ENCODE peak calls at places on chromosomes 16 and 17, in nine cellular contexts. One of them, this sample, is unnamed.

GRCh38 chr17:57115916-57116315 is 30.9 kb downstream of the AKAP1 start:
- DNase-seq in right atrium auricular region: no peak
- DNase-seq in tibial nerve: no peak
- DNase-seq in neural progenitor cell: no peak
- DNase-seq in cardiac muscle cell: no peak
- DNase-seq in tibial artery: no peak
- DNase-seq in transverse colon: no peak
- DNase-seq in ovary: no peak
- DNase-seq in left ventricle myocardium inferior: no peak
- DNase-seq in this sample: no peak

GRCh38 chr17:4054446-4054845 is 88.4 kb downstream of the ZZEF1 start:
- DNase-seq in left ventricle myocardium inferior: no peak
- DNase-seq in right atrium auricular region: no peak
- DNase-seq in cardiac muscle cell: no peak
- DNase-seq in tibial artery: no peak
- DNase-seq in transverse colon: no peak
- DNase-seq in ovary: no peak
- DNase-seq in tibial nerve: no peak
- DNase-seq in neural progenitor cell: no peak
- DNase-seq in this sample: no peak

GRCh38 chr16:15644306-15644961 is 1.5 kb upstream of the MARF1 start:
- DNase-seq in neural progenitor cell: peak; percentile 42
- DNase-seq in left ventricle myocardium inferior: no peak
- DNase-seq in ovary: no peak
- DNase-seq in transverse colon: peak; percentile 38
- DNase-seq in tibial artery: no peak
- DNase-seq in right atrium auricular region: no peak
- DNase-seq in cardiac muscle cell: no peak
- DNase-seq in tibial nerve: no peak
- DNase-seq in this sample: no peak

GRCh38 chr17:45440161-45440859 is 7.6 kb upstream of the ARHGAP27 start:
- DNase-seq in cardiac muscle cell: no peak
- DNase-seq in transverse colon: no peak
- DNase-seq in right atrium auricular region: no peak
- DNase-seq in tibial nerve: no peak
- DNase-seq in left ventricle myocardium inferior: no peak
- DNase-seq in tibial artery: peak; percentile 44
- DNase-seq in neural progenitor cell: no peak
- DNase-seq in ovary: no peak
- DNase-seq in this sample: no peak

GRCh38 chr16:10078541-10078949 is 103.7 kb downstream of the GRIN2A start:
- DNase-seq in tibial nerve: no peak
- DNase-seq in left ventricle myocardium inferior: no peak
- DNase-seq in ovary: no peak
- DNase-seq in neural progenitor cell: peak; percentile 71
- DNase-seq in right atrium auricular region: no peak
- DNase-seq in tibial artery: no peak
- DNase-seq in transverse colon: no peak
- DNase-seq in cardiac muscle cell: no peak
- DNase-seq in this sample: no peak

GRCh38 chr17:66152756-66153155 is 39.2 kb downstream of the CEP112 start:
- DNase-seq in transverse colon: no peak
- DNase-seq in left ventricle myocardium inferior: no peak
- DNase-seq in right atrium auricular region: no peak
- DNase-seq in tibial nerve: no peak
- DNase-seq in neural progenitor cell: no peak
- DNase-seq in tibial artery: no peak
- DNase-seq in ovary: no peak
- DNase-seq in cardiac muscle cell: no peak
- DNase-seq in this sample: no peak

GRCh38 chr17:2830678-2831077 is 34.4 kb downstream of the RAP1GAP2 start:
- DNase-seq in left ventricle myocardium inferior: no peak
- DNase-seq in right atrium auricular region: no peak
- DNase-seq in ovary: no peak
- DNase-seq in transverse colon: no peak
- DNase-seq in neural progenitor cell: no peak
- DNase-seq in tibial nerve: no peak
- DNase-seq in cardiac muscle cell: no peak
- DNase-seq in tibial artery: no peak
- DNase-seq in this sample: no peak

GRCh38 chr17:76199466-76199865 is 40.8 kb downstream of the RNF157 start:
- DNase-seq in tibial artery: no peak
- DNase-seq in tibial nerve: no peak
- DNase-seq in left ventricle myocardium inferior: no peak
- DNase-seq in transverse colon: no peak
- DNase-seq in cardiac muscle cell: no peak
- DNase-seq in neural progenitor cell: no peak
- DNase-seq in right atrium auricular region: no peak
- DNase-seq in ovary: no peak
- DNase-seq in this sample: no peak

GRCh38 chr17:78689029-78689428 is 93.0 kb downstream of the CYTH1 start:
- DNase-seq in tibial nerve: no peak
- DNase-seq in cardiac muscle cell: no peak
- DNase-seq in right atrium auricular region: no peak
- DNase-seq in neural progenitor cell: no peak
- DNase-seq in left ventricle myocardium inferior: no peak
- DNase-seq in transverse colon: no peak
- DNase-seq in ovary: no peak
- DNase-seq in tibial artery: no peak
- DNase-seq in this sample: no peak

DNA sequence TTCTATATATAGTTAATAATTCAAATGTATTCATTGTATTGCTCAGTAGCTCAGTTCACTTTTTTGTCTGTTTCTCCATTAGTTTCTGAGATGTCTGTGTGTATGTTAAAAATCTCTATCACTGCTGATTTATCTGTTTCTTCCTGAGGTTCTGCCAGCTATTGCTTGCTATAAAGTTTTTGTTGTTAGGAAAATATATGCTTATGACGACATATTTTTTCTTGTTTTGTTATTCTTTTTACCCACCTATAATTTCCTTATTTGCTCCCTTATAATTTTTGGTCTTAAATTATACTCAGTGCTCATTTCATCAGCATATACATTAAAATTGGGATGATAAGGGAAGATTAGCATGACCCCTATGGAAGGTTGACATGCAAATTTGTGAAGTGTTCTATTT is 200.6 kb downstream of the GSG1L start:
- DNase-seq in transverse colon: no peak
- DNase-seq in neural progenitor cell: no peak
- DNase-seq in tibial nerve: no peak
- DNase-seq in left ventricle myocardium inferior: no peak
- DNase-seq in right atrium auricular region: no peak
- DNase-seq in ovary: no peak
- DNase-seq in cardiac muscle cell: no peak
- DNase-seq in tibial artery: no peak
- DNase-seq in this sample: no peak
- TF ChIP-seq CTCF in transverse colon: no peak
- TF ChIP-seq CTCF in neural progenitor cell: no peak
- TF ChIP-seq CTCF in tibial nerve: no peak
- TF ChIP-seq CTCF in left ventricle myocardium inferior: no peak
- TF ChIP-seq CTCF in right atrium auricular region: no peak
- TF ChIP-seq CTCF in ovary: no peak
- TF ChIP-seq CTCF in cardiac muscle cell: no peak
- TF ChIP-seq CTCF in tibial artery: no peak
- TF ChIP-seq CTCF in this sample: no peak

DNA sequence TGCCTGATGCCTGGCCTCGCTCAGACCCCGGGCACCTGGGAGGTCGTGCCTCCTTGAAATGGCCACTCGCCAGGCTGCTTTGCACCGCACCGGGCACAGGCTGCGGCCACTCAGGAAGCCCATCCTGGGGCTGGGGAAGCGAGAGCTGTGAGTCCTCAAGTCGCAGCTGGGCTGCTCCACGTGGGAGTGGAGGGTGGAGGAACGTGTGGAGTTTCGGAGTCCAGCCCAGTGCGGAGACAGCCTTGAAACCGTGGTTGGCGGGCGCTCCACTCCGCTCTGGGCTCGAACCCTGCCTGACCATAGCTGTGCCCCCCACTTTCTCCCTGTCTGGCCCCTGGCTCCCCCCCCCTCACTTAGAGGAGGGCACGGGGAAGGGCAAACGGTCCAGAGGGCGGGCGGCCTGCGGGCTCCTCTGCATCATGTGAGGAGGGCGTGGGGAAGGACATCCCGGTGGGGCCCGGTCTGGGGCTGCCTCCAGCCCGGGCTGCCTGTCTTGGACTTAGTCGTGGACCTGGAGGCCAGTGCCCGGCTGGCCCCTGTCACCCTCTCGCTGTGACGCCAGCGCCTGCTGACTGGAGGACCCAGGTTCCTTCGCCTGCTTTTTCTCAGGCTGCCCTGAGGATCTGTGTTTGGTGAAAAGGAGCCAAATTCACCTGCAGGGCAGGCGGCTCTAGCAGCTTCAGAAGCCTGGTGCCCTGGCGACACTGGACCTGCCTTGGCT is 2.5 kb downstream of the UBE2I start:
- DNase-seq in neural progenitor cell: no peak
- DNase-seq in cardiac muscle cell: no peak
- DNase-seq in left ventricle myocardium inferior: peak; percentile 54
- DNase-seq in transverse colon: no peak
- DNase-seq in right atrium auricular region: no peak
- DNase-seq in ovary: no peak
- DNase-seq in tibial artery: no peak
- DNase-seq in tibial nerve: no peak
- DNase-seq in this sample: no peak
- H3K4me3 ChIP-seq in neural progenitor cell: peak overlapping the region; percentile 100
- H3K4me3 ChIP-seq in cardiac muscle cell: peak overlapping the region; percentile 92
- H3K4me3 ChIP-seq in left ventricle myocardium inferior: peak overlapping the region; percentile 95
- H3K4me3 ChIP-seq in transverse colon: no peak overlapping the region
- H3K4me3 ChIP-seq in right atrium auricular region: no peak overlapping the region
- H3K4me3 ChIP-seq in ovary: peak overlapping the region; percentile 76
- H3K4me3 ChIP-seq in tibial artery: peak overlapping the region; percentile 74
- H3K4me3 ChIP-seq in tibial nerve: peak overlapping the region; percentile 78
- H3K4me3 ChIP-seq in this sample: peak overlapping the region; percentile 96

GRCh38 chr17:48504953-48505352 is 25.9 kb downstream of the HOXB1 start:
- DNase-seq in tibial nerve: no peak
- DNase-seq in cardiac muscle cell: no peak
- DNase-seq in right atrium auricular region: no peak
- DNase-seq in neural progenitor cell: no peak
- DNase-seq in ovary: no peak
- DNase-seq in transverse colon: no peak
- DNase-seq in left ventricle myocardium inferior: no peak
- DNase-seq in tibial artery: no peak
- DNase-seq in this sample: no peak

GRCh38 chr17:48502312-48502711 is 28.5 kb downstream of the HOXB1 start:
- DNase-seq in neural progenitor cell: no peak
- DNase-seq in right atrium auricular region: no peak
- DNase-seq in cardiac muscle cell: no peak
- DNase-seq in transverse colon: no peak
- DNase-seq in left ventricle myocardium inferior: no peak
- DNase-seq in tibial nerve: no peak
- DNase-seq in tibial artery: no peak
- DNase-seq in ovary: no peak
- DNase-seq in this sample: no peak

GRCh38 chr17:48500435-48501426 is 30.1 kb downstream of the HOXB1 start:
- DNase-seq in left ventricle myocardium inferior: no peak
- DNase-seq in tibial artery: no peak
- DNase-seq in right atrium auricular region: no peak
- DNase-seq in ovary: no peak
- DNase-seq in tibial nerve: no peak
- DNase-seq in neural progenitor cell: no peak
- DNase-seq in transverse colon: peak; percentile 35
- DNase-seq in cardiac muscle cell: peak; percentile 95
- DNase-seq in this sample: no peak

GRCh38 chr17:48503747-48504146 is 27.1 kb downstream of the HOXB1 start:
- DNase-seq in tibial nerve: no peak
- DNase-seq in tibial artery: no peak
- DNase-seq in cardiac muscle cell: peak; percentile 95
- DNase-seq in transverse colon: no peak
- DNase-seq in neural progenitor cell: no peak
- DNase-seq in ovary: no peak
- DNase-seq in right atrium auricular region: no peak
- DNase-seq in left ventricle myocardium inferior: no peak
- DNase-seq in this sample: no peak

DNA sequence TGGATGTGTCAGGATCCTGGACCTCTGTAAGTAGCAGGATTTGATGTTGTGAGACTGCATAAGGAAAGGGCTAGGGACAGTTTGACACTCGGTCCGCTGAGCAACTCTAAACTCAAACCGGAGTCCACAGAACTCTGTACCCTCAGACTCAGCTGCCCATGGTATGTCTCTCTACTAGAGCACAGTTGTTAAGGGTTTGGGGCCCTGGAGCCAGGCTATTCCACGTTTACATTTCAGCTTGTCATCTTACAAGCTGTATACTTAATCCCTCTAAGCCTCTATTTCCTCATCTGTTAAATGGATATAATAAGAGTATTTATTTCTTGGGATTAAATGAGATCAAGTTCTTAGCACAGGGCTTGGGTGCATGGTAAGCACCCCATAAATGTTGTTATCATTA is 27.9 kb downstream of the HOXB1 start:
- DNase-seq in cardiac muscle cell: peak; percentile 35
- DNase-seq in left ventricle myocardium inferior: no peak
- DNase-seq in neural progenitor cell: no peak
- DNase-seq in tibial nerve: no peak
- DNase-seq in right atrium auricular region: no peak
- DNase-seq in transverse colon: no peak
- DNase-seq in ovary: no peak
- DNase-seq in tibial artery: no peak
- DNase-seq in this sample: no peak
- H3K27me3 ChIP-seq in cardiac muscle cell: no peaks in the 10 kb centered on the region
- H3K27me3 ChIP-seq in left ventricle myocardium inferior: peaks cover 94% of the 10 kb centered on the region
- H3K27me3 ChIP-seq in neural progenitor cell: peaks cover 100% of the 10 kb centered on the region
- H3K27me3 ChIP-seq in tibial nerve: no peaks in the 10 kb centered on the region
- H3K27me3 ChIP-seq in right atrium auricular region: no peaks in the 10 kb centered on the region
- H3K27me3 ChIP-seq in transverse colon: no peaks in the 10 kb centered on the region
- H3K27me3 ChIP-seq in ovary: no peaks in the 10 kb centered on the region
- H3K27me3 ChIP-seq in tibial artery: no peaks in the 10 kb centered on the region
- H3K27me3 ChIP-seq in this sample: no peaks in the 10 kb centered on the region

GRCh38 chr16:30986129-30986991 is 1.4 kb downstream of the HSD3B7 start:
- DNase-seq in transverse colon: no peak
- DNase-seq in ovary: no peak
- DNase-seq in left ventricle myocardium inferior: no peak
- DNase-seq in neural progenitor cell: no peak
- DNase-seq in right atrium auricular region: no peak
- DNase-seq in tibial artery: no peak
- DNase-seq in cardiac muscle cell: no peak
- DNase-seq in tibial nerve: no peak
- DNase-seq in this sample: no peak

GRCh38 chr16:30985401-30986128 is 558 bp downstream of the HSD3B7 start:
- DNase-seq in ovary: peak; percentile 46
- DNase-seq in tibial nerve: no peak
- DNase-seq in cardiac muscle cell: peak; percentile 43
- DNase-seq in left ventricle myocardium inferior: no peak
- DNase-seq in neural progenitor cell: peak; percentile 62
- DNase-seq in transverse colon: peak; percentile 82
- DNase-seq in right atrium auricular region: peak; percentile 69
- DNase-seq in tibial artery: no peak
- DNase-seq in this sample: no peak

GRCh38 chr16:30983289-30983889 is 1.6 kb upstream of the HSD3B7 start:
- DNase-seq in right atrium auricular region: no peak
- DNase-seq in left ventricle myocardium inferior: no peak
- DNase-seq in neural progenitor cell: no peak
- DNase-seq in cardiac muscle cell: no peak
- DNase-seq in ovary: no peak
- DNase-seq in tibial artery: no peak
- DNase-seq in transverse colon: no peak
- DNase-seq in tibial nerve: no peak
- DNase-seq in this sample: no peak

GRCh38 chr16:30983898-30984610 is 953 bp upstream of the HSD3B7 start:
- DNase-seq in left ventricle myocardium inferior: no peak
- DNase-seq in tibial artery: no peak
- DNase-seq in right atrium auricular region: no peak
- DNase-seq in transverse colon: no peak
- DNase-seq in cardiac muscle cell: no peak
- DNase-seq in tibial nerve: no peak
- DNase-seq in neural progenitor cell: no peak
- DNase-seq in ovary: no peak
- DNase-seq in this sample: no peak

GRCh38 chr16:30984669-30985400 is at the start of gene HSD3B7:
- DNase-seq in tibial nerve: peak; percentile 95
- DNase-seq in tibial artery: peak; percentile 93
- DNase-seq in transverse colon: peak; percentile 93
- DNase-seq in right atrium auricular region: peak; percentile 91
- DNase-seq in cardiac muscle cell: peak; percentile 88
- DNase-seq in neural progenitor cell: peak; percentile 90
- DNase-seq in left ventricle myocardium inferior: peak; percentile 88
- DNase-seq in ovary: peak; percentile 93
- DNase-seq in this sample: peak; percentile 72
- TF ChIP-seq CTCF in tibial nerve: peak; percentile 97
- TF ChIP-seq CTCF in tibial artery: peak; percentile 92
- TF ChIP-seq CTCF in transverse colon: peak; percentile 92
- TF ChIP-seq CTCF in right atrium auricular region: peak; percentile 88
- TF ChIP-seq CTCF in cardiac muscle cell: peak; percentile 91
- TF ChIP-seq CTCF in neural progenitor cell: peak; percentile 85
- TF ChIP-seq CTCF in left ventricle myocardium inferior: peak; percentile 95
- TF ChIP-seq CTCF in ovary: peak; percentile 97
- TF ChIP-seq CTCF in this sample: peak; percentile 94

This sample was measured in GM06990.